ENCODE peak calls at places on chromosomes 5 and 9, in seven cellular contexts. S is IMR-90, X is mesenchymal stem cell, Q is H9, D is H1, J is neuronal stem cell, N is mesendoderm. C is an unnamed sample.

GRCh38 chr5:175443514-175444059 is 395 bp downstream of the DRD1 start:
- DNase-seq in S (no peak), J (no peak), Q (no peak), N (peak), D (no peak), X (no peak), C (no peak)

GRCh38 chr5:176652136-176652535 is 4.9 kb downstream of the TSPAN17 start:
- DNase-seq in D (no peak), Q (peak), N (peak), X (no peak), S (no peak), J (no peak), C (no peak)

GRCh38 chr5:154164182-154164581 is 26.4 kb upstream of the GALNT10 start:
- DNase-seq in X (no peak), J (no peak), S (no peak), N (no peak), Q (no peak), D (no peak), C (no peak)

GRCh38 chr5:173228639-173229380 is 6.2 kb downstream of the NKX2-5 start:
- DNase-seq in X (peak), D (no peak), N (peak), S (no peak), J (no peak), Q (peak), C (peak)

GRCh38 chr9:119375892-119376291 is 6.7 kb upstream of the BRINP1 start:
- DNase-seq in S (no peak), D (no peak), J (peak), X (peak), Q (peak), N (peak), C (peak)

GRCh38 chr5:138661991-138662434 is 86.8 kb upstream of the HSPA9 start:
- DNase-seq in J (no peak), X (no peak), D (no peak), N (no peak), Q (no peak), S (no peak), C (no peak)

GRCh38 chr5:163338-163620 is 28.0 kb upstream of the LRRC14B start:
- DNase-seq in N (no peak), D (no peak), J (no peak), X (no peak), S (no peak), Q (no peak), C (no peak)

GRCh38 chr5:118548761-118549160 is 439.6 kb downstream of the DTWD2 start:
- DNase-seq in J (no peak), D (no peak), S (peak), N (no peak), X (peak), Q (no peak), C (peak)

GRCh38 chr5:115068239-115069086 is 101.2 kb downstream of the TRIM36 start:
- DNase-seq in S (peak), N (peak), Q (no peak), J (no peak), X (peak), D (no peak), C (peak)

GRCh38 chr5:40556811-40557210 is 122.9 kb upstream of the PTGER4 start:
- DNase-seq in D (no peak), J (no peak), X (no peak), N (no peak), S (no peak), Q (no peak), C (no peak)

GRCh38 chr5:127092690-127093089 is 19.4 kb upstream of the C5orf63 start:
- DNase-seq in S (peak), X (peak), Q (no peak), D (no peak), N (peak), J (no peak), C (no peak)

GRCh38 chr9:114803886-114804285 is 2.0 kb downstream of the TNFSF15 start:
- DNase-seq in N (no peak), S (peak), D (no peak), J (no peak), Q (no peak), X (peak), C (peak)

GRCh38 chr5:159547466-159548195 is 217.3 kb upstream of the IL12B start:
- DNase-seq in D (no peak), S (no peak), N (no peak), Q (no peak), X (no peak), J (no peak), C (no peak)

GRCh38 chr5:66561366-66561990 is 34.7 kb upstream of the MAST4 start:
- DNase-seq in X (no peak), Q (no peak), N (peak), S (no peak), J (no peak), D (no peak), C (no peak)

GRCh38 chr9:132857601-132858342 is 20.3 kb downstream of the AK8 start:
- DNase-seq in J (no peak), S (peak), D (no peak), N (no peak), X (no peak), Q (peak), C (no peak)

GRCh38 chr9:94014845-94015244 is 59.7 kb upstream of the BARX1 start:
- DNase-seq in X (no peak), Q (no peak), D (no peak), S (no peak), N (no peak), J (no peak), C (no peak)

GRCh38 chr9:37302277-37302676 is 120.2 kb upstream of the GRHPR start:
- DNase-seq in X (no peak), N (no peak), Q (no peak), S (no peak), J (no peak), D (no peak), C (no peak)

GRCh38 chr5:142749321-142749720 is 20.9 kb upstream of the ARHGAP26 start:
- DNase-seq in S (peak), X (peak), J (no peak), N (peak), D (no peak), Q (no peak), C (peak)

GRCh38 chr5:87649455-87649854 is 236.7 kb upstream of the CCNH start:
- DNase-seq in N (no peak), Q (no peak), S (no peak), J (no peak), D (no peak), X (no peak), C (peak)

GRCh38 chr9:136526625-136527066 is 19.2 kb downstream of the NOTCH1 start:
- DNase-seq in Q (no peak), D (no peak), X (no peak), N (peak), S (no peak), J (no peak), C (no peak)

GRCh38 chr9:133260334-133261102 is 14.5 kb downstream of the ABO start:
- DNase-seq in J (no peak), S (no peak), D (no peak), Q (no peak), X (no peak), N (no peak), C (no peak)

GRCh38 chr5:156230887-156231286 is 96.1 kb upstream of the SGCD start:
- DNase-seq in Q (no peak), J (no peak), X (no peak), S (no peak), D (no peak), N (no peak), C (no peak)

GRCh38 chr5:154737667-154738320 is 17.4 kb upstream of the LARP1 start:
- DNase-seq in D (no peak), S (no peak), X (no peak), J (no peak), Q (no peak), N (peak), C (no peak)

GRCh38 chr9:134314039-134314949 is 12.0 kb upstream of the RXRA start:
- DNase-seq in X (no peak), N (no peak), J (no peak), D (no peak), S (no peak), Q (no peak), C (no peak)

GRCh38 chr5:171424726-171425125 is 5.3 kb downstream of the FGF18 start:
- DNase-seq in D (no peak), X (no peak), N (peak), Q (peak), S (no peak), J (no peak), C (no peak)

GRCh38 chr5:54460181-54460919 is 4.9 kb downstream of the HSPB3 start:
- DNase-seq in Q (no peak), D (no peak), J (no peak), S (peak), N (peak), X (peak), C (no peak)

GRCh38 chr5:76175051-76175666 is 92.0 kb downstream of the SV2C start:
- DNase-seq in Q (peak), N (peak), X (peak), S (peak), D (peak), J (peak), C (peak)

GRCh38 chr5:138972230-138972629 is 97.1 kb upstream of the LRRTM2 start:
- DNase-seq in Q (no peak), D (no peak), S (no peak), J (no peak), X (no peak), N (no peak), C (no peak)

GRCh38 chr9:125785187-125785840 is 38.1 kb downstream of the PBX3 start:
- DNase-seq in X (no peak), D (no peak), S (no peak), N (no peak), Q (no peak), J (no peak), C (no peak)

GRCh38 chr5:123037104-123037418 is 536 bp upstream of the PPIC start:
- DNase-seq in J (no peak), S (no peak), N (no peak), X (no peak), Q (no peak), D (no peak), C (peak)

GRCh38 chr5:84370176-84370575 is 14.5 kb downstream of the EDIL3 start:
- DNase-seq in Q (no peak), J (no peak), S (no peak), D (no peak), X (no peak), N (no peak), C (no peak)

GRCh38 chr5:135158982-135159381 is 125.0 kb upstream of the PITX1 start:
- DNase-seq in D (no peak), S (no peak), N (peak), J (no peak), Q (no peak), X (no peak), C (peak)

GRCh38 chr5:178331491-178331981 is 98.9 kb upstream of the PHYKPL start:
- DNase-seq in N (no peak), S (no peak), Q (no peak), X (no peak), J (no peak), D (no peak), C (peak)

GRCh38 chr9:37471942-37472679 is 6.9 kb upstream of the ZBTB5 start:
- DNase-seq in N (peak), J (peak), S (peak), D (peak), Q (peak), X (peak), C (peak)

DNA sequence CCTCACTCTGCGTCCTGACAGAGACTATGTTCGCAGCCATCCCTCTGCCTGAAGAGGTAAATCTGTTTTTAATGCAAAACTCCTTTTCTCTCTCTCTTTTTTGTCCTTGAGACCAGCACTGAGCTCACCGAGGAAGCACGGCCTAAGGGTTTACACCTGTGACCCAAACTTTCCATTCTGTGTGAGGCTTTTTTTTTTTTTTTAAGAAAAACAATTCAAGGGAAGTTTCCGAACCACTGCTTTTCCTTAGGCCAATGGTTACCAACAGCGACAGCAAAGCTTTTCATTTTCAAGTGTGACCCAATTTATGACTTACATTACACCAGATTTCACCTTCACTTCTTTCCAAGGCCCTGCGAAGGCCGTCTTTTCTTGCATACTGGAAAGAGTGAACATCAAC is 205.9 kb downstream of the EFNA5 start:
- DNase-seq in J (no peak), Q (no peak), S (no peak), D (no peak), N (peak), X (no peak), C (no peak)
- H3K4ac ChIP-seq in J (no peak), Q (no peak), S (no peak), D (no peak), N (no peak), X (no peak), C (no peak)

GRCh38 chr9:113568481-113569321 is 105.2 kb downstream of the RGS3 start:
- DNase-seq in S (peak), Q (no peak), X (peak), D (no peak), J (no peak), N (no peak), C (no peak)
- H3K4ac ChIP-seq in S (peak), Q (no peak), X (peak), D (no peak), J (no peak), N (no peak), C (peak)

GRCh38 chr5:11400312-11400711 is 503.9 kb downstream of the CTNND2 start:
- DNase-seq in S (no peak), Q (no peak), X (no peak), N (no peak), D (no peak), J (no peak), C (no peak)

GRCh38 chr5:11394933-11395332 is 509.3 kb downstream of the CTNND2 start:
- DNase-seq in D (no peak), S (no peak), X (no peak), Q (no peak), J (no peak), N (no peak), C (no peak)

GRCh38 chr5:11396867-11397266 is 507.4 kb downstream of the CTNND2 start:
- DNase-seq in D (no peak), Q (no peak), J (no peak), N (no peak), X (no peak), S (no peak), C (no peak)

DNA sequence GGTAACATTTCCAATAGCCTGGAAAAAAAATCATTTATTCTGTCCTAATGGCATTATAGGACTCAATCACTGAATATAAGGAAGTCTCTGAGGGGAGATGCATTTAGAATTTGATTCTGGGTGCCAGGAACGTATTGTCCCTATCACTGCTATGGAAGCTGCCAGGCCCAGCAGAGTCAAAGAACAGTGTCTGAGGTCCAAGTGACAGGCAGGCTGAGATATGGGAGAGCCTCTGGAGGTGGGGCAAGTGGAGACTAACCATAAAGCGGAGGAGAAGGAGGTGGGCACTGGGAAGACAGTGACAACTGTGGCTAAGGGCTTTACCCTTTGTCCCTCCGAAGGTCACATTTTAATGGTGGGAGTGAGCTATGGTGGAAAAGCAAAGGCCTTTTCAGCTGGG is 505.5 kb downstream of the CTNND2 start:
- DNase-seq in N (no peak), S (no peak), Q (no peak), J (no peak), D (no peak), X (no peak), C (no peak)
- H3K4ac ChIP-seq in N (no peak), S (no peak), Q (no peak), J (no peak), D (no peak), X (no peak), C (no peak)

GRCh38 chr5:1226231-1226630 is 1.1 kb downstream of the SLC6A18 start:
- DNase-seq in D (no peak), N (no peak), S (no peak), X (no peak), J (no peak), Q (no peak), C (no peak)

GRCh38 chr5:1227669-1228068 is 2.5 kb downstream of the SLC6A18 start:
- DNase-seq in D (no peak), J (no peak), N (no peak), Q (no peak), S (peak), X (no peak), C (no peak)

GRCh38 chr5:1225081-1225480 is at the start of gene SLC6A18:
- DNase-seq in X (no peak), N (no peak), D (no peak), Q (no peak), J (no peak), S (no peak), C (no peak)

GRCh38 chr5:1228121-1228520 is 2.9 kb downstream of the SLC6A18 start:
- DNase-seq in X (no peak), S (no peak), D (no peak), Q (no peak), J (no peak), N (no peak), C (no peak)

DNA sequence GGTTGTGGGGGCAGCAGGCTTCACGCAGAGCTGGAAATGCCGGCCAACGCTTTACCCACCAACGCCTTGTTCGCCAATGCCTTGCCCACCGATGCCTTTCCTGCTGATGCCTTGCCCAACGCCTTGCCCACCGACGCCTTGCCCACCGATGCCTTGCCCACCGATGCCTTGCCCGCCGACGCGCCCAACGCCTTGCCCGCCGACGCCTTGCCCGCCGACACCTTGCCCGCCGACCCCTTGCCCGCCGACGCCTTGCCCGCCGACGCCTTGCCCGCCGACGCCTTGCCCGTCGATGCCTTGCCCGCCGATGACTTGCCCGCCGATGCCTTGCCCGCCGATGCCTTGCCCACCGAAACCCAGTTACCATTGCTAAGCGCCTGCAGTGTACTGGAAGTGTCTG is 1.7 kb downstream of the SLC6A18 start:
- DNase-seq in D (no peak), N (no peak), J (no peak), X (no peak), S (no peak), Q (no peak), C (no peak)
- H3K4ac ChIP-seq in D (no peak), N (no peak), J (no peak), X (no peak), S (no peak), Q (no peak), C (no peak)

GRCh38 chr5:107398703-107399102 is 272.0 kb downstream of the EFNA5 start:
- DNase-seq in D (no peak), S (no peak), J (no peak), X (no peak), N (no peak), Q (no peak), C (no peak)
- H3K4ac ChIP-seq in D (no peak), S (no peak), J (no peak), X (no peak), N (no peak), Q (no peak), C (no peak)

DNA sequence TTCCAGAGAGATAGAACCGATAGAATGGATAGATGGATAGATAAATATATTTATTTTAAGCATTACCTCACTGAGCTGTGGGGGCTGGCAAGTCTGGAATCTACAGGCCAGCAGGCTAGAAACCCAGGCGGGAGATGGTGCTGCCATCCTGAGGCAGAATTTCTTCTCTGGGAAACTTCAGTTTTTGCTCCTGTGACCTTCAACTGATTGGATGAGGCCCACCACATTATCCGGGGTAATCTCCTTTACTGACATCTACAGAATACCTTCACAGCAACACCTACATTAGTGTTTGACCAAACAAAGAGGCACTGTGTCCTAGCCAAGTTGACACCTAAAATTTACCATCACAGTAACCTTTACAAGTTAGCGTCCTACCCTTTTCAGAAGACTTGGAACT is 29.2 kb upstream of the TENT4A start:
- DNase-seq in X (no peak), N (no peak), D (no peak), Q (no peak), J (no peak), S (no peak), C (no peak)
- H3K4ac ChIP-seq in X (no peak), N (no peak), D (no peak), Q (no peak), J (no peak), S (no peak), C (no peak)